ENCODE peak calls at places on chromosomes 16 and 17, in five cellular contexts. W is glutamatergic neuron; R is HepG2; P is CD4-positive, alpha-beta T cell; Z is AG10803. O is an unnamed sample.

GRCh38 chr17:44598932-44599297 is 41.6 kb downstream of the FZD2 start:
- DNase-seq in Z (no peak), W (no peak), P (no peak), R (no peak), O (no peak)

GRCh38 chr17:42347198-42347597 is 41.0 kb downstream of the STAT3 start:
- DNase-seq in Z (peak; percentile 88), W (no peak), P (no peak), R (no peak), O (no peak)

GRCh38 chr16:68236804-68237242 is 896 bp upstream of the ESRP2 start:
- DNase-seq in P (no peak), R (peak; percentile 44), W (peak; percentile 29), Z (no peak), O (peak; percentile 48)

GRCh38 chr16:27237229-27238015 is 31.1 kb downstream of the NSMCE1 start:
- DNase-seq in Z (peak; percentile 38), W (no peak), P (peak; percentile 63), R (no peak), O (peak; percentile 93)

GRCh38 chr17:63358111-63358839 is 87.8 kb downstream of the CYB561 start:
- DNase-seq in Z (peak; percentile 96), R (no peak), P (no peak), W (no peak), O (no peak)

GRCh38 chr17:18965530-18966236 is 13.7 kb downstream of the SLC5A10 start:
- DNase-seq in R (no peak), W (no peak), P (no peak), Z (no peak), O (no peak)

GRCh38 chr16:77195411-77195810 is 3.8 kb upstream of the SYCE1L start:
- DNase-seq in R (no peak), P (no peak), Z (no peak), W (no peak), O (no peak)

GRCh38 chr17:27354491-27355081 is 60.7 kb downstream of the WSB1 start:
- DNase-seq in Z (peak; percentile 23), W (no peak), P (no peak), R (peak; percentile 46), O (no peak)

GRCh38 chr16:47565454-47565853 is 104.3 kb downstream of the PHKB start:
- DNase-seq in P (no peak), Z (peak; percentile 67), R (no peak), W (no peak), O (no peak)

GRCh38 chr17:1872254-1872653 is 42.4 kb downstream of the RPA1 start:
- DNase-seq in Z (no peak), R (no peak), W (no peak), P (no peak), O (no peak)

GRCh38 chr17:46722662-46723285 is 95.7 kb downstream of the WNT3 start:
- DNase-seq in P (no peak), W (no peak), R (no peak), Z (no peak), O (no peak)

GRCh38 chr16:20911361-20911760 is 10.8 kb downstream of the LYRM1 start:
- DNase-seq in W (no peak), Z (peak; percentile 38), R (no peak), P (no peak), O (peak; percentile 20)

GRCh38 chr17:29250666-29251065 is 4.0 kb downstream of the CRYBA1 start:
- DNase-seq in Z (peak; percentile 71), W (no peak), R (no peak), P (no peak), O (no peak)

GRCh38 chr17:36144014-36144413 is 32.4 kb downstream of the TBC1D3B start:
- DNase-seq in Z (no peak), R (no peak), W (no peak), P (no peak), O (no peak)

GRCh38 chr17:77528516-77529327 is 388.0 kb downstream of the SEC14L1 start:
- DNase-seq in W (peak; percentile 81), Z (no peak), R (no peak), P (peak; percentile 46), O (peak; percentile 66)

GRCh38 chr16:88339926-88340754 is 42.6 kb upstream of the ZNF469 start:
- DNase-seq in P (no peak), W (no peak), R (no peak), Z (no peak), O (no peak)

GRCh38 chr17:17564896-17565295 is 26.6 kb downstream of the PEMT start:
- DNase-seq in W (no peak), P (no peak), R (no peak), Z (no peak), O (no peak)

GRCh38 chr17:70523407-70523806 is 354.1 kb downstream of the KCNJ2 start:
- DNase-seq in Z (no peak), W (no peak), R (no peak), P (no peak), O (no peak)

GRCh38 chr17:77212081-77212832 is 71.5 kb downstream of the SEC14L1 start:
- DNase-seq in W (no peak), Z (no peak), R (no peak), P (no peak), O (no peak)

GRCh38 chr16:55703003-55704001 is 47.5 kb downstream of the SLC6A2 start:
- DNase-seq in W (no peak), R (peak; percentile 74), P (no peak), Z (peak; percentile 76), O (peak; percentile 32)

GRCh38 chr16:85207357-85207921 is 95.2 kb upstream of the CIBAR2 start:
- DNase-seq in W (no peak), Z (no peak), P (no peak), R (no peak), O (no peak)

GRCh38 chr16:46607529-46607928 is 13.7 kb downstream of the SHCBP1 start:
- DNase-seq in W (no peak), Z (peak; percentile 73), R (peak; percentile 55), P (no peak), O (no peak)

GRCh38 chr17:31444026-31444425 is 52.6 kb downstream of the RAB11FIP4 start:
- DNase-seq in R (no peak), Z (peak; percentile 21), W (no peak), P (no peak), O (no peak)

GRCh38 chr17:2925011-2925410 is 128.8 kb downstream of the RAP1GAP2 start:
- DNase-seq in R (no peak), Z (no peak), P (no peak), W (no peak), O (no peak)

GRCh38 chr17:28335959-28336871 is 654 bp downstream of the TNFAIP1 start:
- DNase-seq in W (peak; percentile 56), Z (peak; percentile 89), R (peak; percentile 82), P (no peak), O (peak; percentile 60)

GRCh38 chr17:10316986-10317834 is 55.6 kb downstream of the MYH13 start:
- DNase-seq in P (no peak), Z (peak; percentile 32), W (peak; percentile 78), R (peak; percentile 20), O (peak; percentile 74)
- TF ChIP-seq CTCF in P (peak; percentile 59), Z (peak; percentile 53), W (peak; percentile 77), R (peak; percentile 54), O (peak; percentile 85)

GRCh38 chr17:20994779-20995149 is 48.0 kb downstream of the USP22 start:
- DNase-seq in P (peak; percentile 22), R (no peak), W (no peak), Z (no peak), O (no peak)

GRCh38 chr17:20993863-20994778 is 48.7 kb downstream of the USP22 start:
- DNase-seq in W (no peak), Z (no peak), P (peak; percentile 24), R (no peak), O (no peak)

GRCh38 chr17:20992416-20992815 is 50.4 kb downstream of the USP22 start:
- DNase-seq in W (no peak), P (peak; percentile 22), R (no peak), Z (no peak), O (no peak)

GRCh38 chr17:20991276-20992037 is 51.4 kb downstream of the USP22 start:
- DNase-seq in W (no peak), P (peak; percentile 20), Z (no peak), R (no peak), O (no peak)

DNA sequence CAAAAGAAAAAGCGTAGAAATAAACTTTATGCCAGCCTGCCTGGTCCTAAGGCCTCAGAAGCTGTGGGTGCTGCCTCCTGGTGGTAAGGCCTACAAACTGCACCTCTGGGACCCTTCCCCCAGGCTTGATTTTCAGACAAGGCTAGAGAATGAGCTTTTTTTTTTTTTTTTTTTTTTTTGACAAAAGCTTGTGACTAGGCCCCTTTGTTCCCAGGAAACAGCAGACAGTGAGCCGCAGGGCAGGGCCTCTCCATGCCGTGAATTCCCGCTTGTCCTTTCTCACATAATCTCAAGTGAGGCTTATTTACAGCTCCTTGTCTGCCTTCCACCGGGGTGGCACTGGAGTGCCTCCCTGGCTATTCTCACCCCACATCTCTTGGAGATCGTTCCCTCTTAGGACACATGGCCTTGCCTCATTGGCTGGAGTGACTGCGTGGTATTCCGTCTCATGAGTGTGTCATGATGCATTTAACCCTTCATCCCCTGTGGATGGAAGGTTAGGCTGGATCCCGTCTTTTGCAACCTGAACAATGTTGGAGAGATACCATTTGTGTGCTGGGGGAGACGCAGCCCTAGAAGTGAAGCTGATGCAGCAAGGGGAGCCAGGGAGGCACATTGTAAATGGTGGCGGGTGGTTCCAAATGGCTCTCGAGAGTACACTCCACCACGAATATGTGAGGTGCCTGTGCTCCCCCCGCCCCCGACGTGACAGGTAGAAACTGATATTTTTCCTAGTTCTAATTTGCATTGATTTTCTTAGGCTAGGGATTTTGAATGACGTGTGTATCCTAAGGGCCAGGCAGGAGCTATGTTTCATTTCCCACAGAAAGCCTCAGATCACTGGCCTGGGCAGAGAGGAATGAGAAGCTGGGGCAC is 49.6 kb downstream of the USP22 start:
- DNase-seq in R (peak; percentile 58), Z (peak; percentile 62), W (peak; percentile 85), P (peak; percentile 67), O (peak; percentile 73)
- TF ChIP-seq CTCF in R (peak; percentile 73), Z (peak; percentile 99), W (peak; percentile 90), P (peak; percentile 86), O (peak; percentile 75)

DNA sequence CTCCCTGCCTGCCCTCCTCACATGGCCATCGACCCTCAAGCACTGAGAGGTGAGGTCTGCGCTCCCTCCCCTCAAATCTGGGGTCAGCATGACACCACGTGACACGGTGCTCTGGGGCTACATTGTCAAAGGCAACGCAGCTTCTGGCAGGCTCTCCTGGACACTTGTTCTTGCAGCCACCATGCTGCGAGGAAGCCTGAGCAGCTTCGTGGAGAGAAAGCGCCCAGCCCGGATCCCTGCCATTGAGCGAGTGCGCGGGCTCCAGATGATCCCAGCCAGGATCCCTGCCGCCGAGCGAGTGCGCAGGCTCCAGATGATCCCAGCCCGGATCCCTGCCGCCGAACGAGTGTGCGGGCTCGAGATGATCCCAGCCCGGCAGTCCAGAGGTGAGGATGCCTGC is 70.9 kb upstream of the METRNL start:
- DNase-seq in Z (no peak), P (no peak), W (no peak), R (no peak), O (no peak)
- TF ChIP-seq CTCF in Z (no peak), P (no peak), W (no peak), R (no peak), O (no peak)

DNA sequence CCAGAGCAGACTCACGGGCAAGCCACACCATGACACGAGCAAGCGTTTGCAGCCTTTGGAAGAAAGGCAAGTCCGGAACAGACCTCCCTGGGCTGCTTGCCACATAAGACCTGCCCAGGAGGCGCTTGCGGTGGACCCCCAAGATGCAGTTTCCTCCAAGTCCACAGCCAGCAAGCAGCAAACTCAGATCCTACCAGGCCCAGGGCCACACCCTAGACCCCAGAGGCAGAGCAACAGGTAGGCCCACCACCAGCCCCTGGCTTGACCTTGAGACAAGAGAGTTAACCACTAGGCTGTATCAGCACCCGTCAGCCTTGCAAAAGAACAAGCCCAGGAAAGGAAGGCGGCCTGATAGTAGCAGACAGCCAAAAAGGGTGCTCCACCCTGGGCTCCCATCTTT is 2.3 kb downstream of the FAAP100 start:
- DNase-seq in P (no peak), W (no peak), R (no peak), Z (no peak), O (no peak)
- TF ChIP-seq CTCF in P (no peak), W (no peak), R (no peak), Z (no peak), O (no peak)

GRCh38 chr16:89383095-89384003 is 107.0 kb downstream of the ANKRD11 start:
- DNase-seq in W (peak; percentile 54), R (peak; percentile 45), Z (no peak), P (peak; percentile 44), O (peak; percentile 52)
- TF ChIP-seq CTCF in W (no peak), R (peak; percentile 41), Z (no peak), P (no peak), O (no peak)